ENCODE peak calls at places on chromosome 2, in nine cellular contexts. J is PC-3, E is SK-N-SH, W is astrocyte, F is stomach, Y is CD14-positive monocyte, A is A549, I is GM12865, C is AG09319. B is an unnamed sample.

GRCh38 chr2:112824701-112825099 is 11.9 kb downstream of the IL1B start:
- DNase-seq in J (no peak), E (no peak), W (no peak), F (no peak), Y (no peak), A (no peak), I (peak), C (no peak), B (no peak)

GRCh38 chr2:46067501-46068292 is 229.5 kb upstream of the EPAS1 start:
- DNase-seq in J (peak), E (no peak), W (peak), F (no peak), Y (no peak), A (peak), I (no peak), C (peak), B (no peak)

GRCh38 chr2:240557808-240558207 is at the start of gene ANKMY1:
- DNase-seq in J (peak), E (peak), W (peak), F (peak), Y (no peak), A (no peak), I (peak), C (no peak), B (peak)

GRCh38 chr2:122639176-122639575 is 883.7 kb downstream of the TSN start:
- DNase-seq in J (no peak), E (no peak), W (no peak), F (no peak), Y (no peak), A (no peak), I (peak), C (no peak), B (no peak)

GRCh38 chr2:239249781-239250180 is 151.0 kb downstream of the HDAC4 start:
- DNase-seq in J (no peak), E (no peak), W (peak), F (peak), Y (no peak), A (no peak), I (no peak), C (no peak), B (no peak)

GRCh38 chr2:22855761-22856184 is 529.2 kb upstream of the KLHL29 start:
- DNase-seq in J (no peak), E (peak), W (no peak), F (no peak), Y (no peak), A (no peak), I (no peak), C (no peak), B (no peak)

GRCh38 chr2:98806266-98806697 is 75.3 kb upstream of the MGAT4A start:
- DNase-seq in J (peak), E (peak), W (peak), F (peak), Y (no peak), A (no peak), I (no peak), C (no peak), B (peak)

GRCh38 chr2:86031606-86032005 is 74.1 kb downstream of the POLR1A start:
- DNase-seq in J (no peak), E (no peak), W (no peak), F (no peak), Y (no peak), A (no peak), I (no peak), C (no peak), B (no peak)

GRCh38 chr2:88626171-88627054 is 851 bp downstream of the EIF2AK3 start:
- DNase-seq in J (peak), E (peak), W (no peak), F (peak), Y (peak), A (peak), I (peak), C (no peak), B (no peak)

GRCh38 chr2:232697807-232698110 is 628 bp downstream of the GIGYF2 start:
- DNase-seq in J (no peak), E (no peak), W (no peak), F (no peak), Y (no peak), A (no peak), I (peak), C (no peak), B (no peak)

GRCh38 chr2:226040344-226040743 is 640.8 kb downstream of the NYAP2 start:
- DNase-seq in J (no peak), E (no peak), W (no peak), F (no peak), Y (no peak), A (no peak), I (no peak), C (no peak), B (no peak)

GRCh38 chr2:119939915-119940314 is 73.0 kb upstream of the EPB41L5 start:
- DNase-seq in J (no peak), E (no peak), W (no peak), F (no peak), Y (no peak), A (no peak), I (no peak), C (no peak), B (no peak)

GRCh38 chr2:180596453-180596852 is 384.0 kb upstream of the UBE2E3 start:
- DNase-seq in J (no peak), E (no peak), W (no peak), F (no peak), Y (no peak), A (no peak), I (no peak), C (no peak), B (no peak)

GRCh38 chr2:126657146-126657635 is 1.2 kb downstream of the GYPC start:
- DNase-seq in J (peak), E (no peak), W (peak), F (peak), Y (no peak), A (no peak), I (peak), C (peak), B (no peak)

GRCh38 chr2:239824051-239824694 is 201.0 kb downstream of the NDUFA10 start:
- DNase-seq in J (peak), E (peak), W (no peak), F (peak), Y (peak), A (peak), I (peak), C (no peak), B (peak)

GRCh38 chr2:172906401-172906811 is 169.2 kb upstream of the MAP3K20 start:
- DNase-seq in J (no peak), E (peak), W (no peak), F (no peak), Y (no peak), A (no peak), I (no peak), C (no peak), B (no peak)

GRCh38 chr2:30510409-30510808 is 63.4 kb downstream of the LCLAT1 start:
- DNase-seq in J (no peak), E (no peak), W (no peak), F (no peak), Y (no peak), A (no peak), I (no peak), C (no peak), B (no peak)

GRCh38 chr2:181459646-181460045 is 2.5 kb downstream of the ITGA4 start:
- DNase-seq in J (no peak), E (no peak), W (peak), F (no peak), Y (no peak), A (no peak), I (no peak), C (no peak), B (no peak)

GRCh38 chr2:195759877-195760276 is 102.9 kb downstream of the SLC39A10 start:
- DNase-seq in J (no peak), E (no peak), W (no peak), F (no peak), Y (no peak), A (no peak), I (no peak), C (no peak), B (no peak)
- TF ChIP-seq CTCF in J (no peak), E (no peak), W (no peak), F (no peak), Y (no peak), A (no peak), I (no peak), C (no peak), B (no peak)

DNA sequence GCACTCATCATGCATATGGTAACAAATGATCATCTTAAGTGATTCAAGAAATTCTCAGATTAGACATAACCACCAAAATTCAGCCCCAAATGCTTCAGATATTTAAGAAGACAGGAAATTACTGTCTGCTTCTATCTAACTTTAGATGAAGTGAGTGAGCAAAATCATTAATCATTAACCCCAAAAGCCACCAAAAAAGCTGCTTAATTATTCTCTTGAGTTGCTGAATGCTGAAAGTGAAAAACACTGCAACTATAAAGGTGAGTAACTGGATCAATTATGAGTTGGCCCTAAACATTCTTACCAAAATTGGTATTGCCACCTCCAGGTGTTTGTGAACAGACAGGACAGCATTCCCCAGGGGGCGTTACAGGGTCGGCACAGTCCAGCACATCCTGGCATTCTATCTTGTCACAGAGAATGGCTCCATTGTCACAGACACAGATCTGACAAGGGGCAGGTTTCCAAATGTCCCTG is 69.6 kb downstream of the COL5A2 start:
- DNase-seq in J (no peak), E (no peak), W (peak), F (no peak), Y (no peak), A (no peak), I (peak), C (no peak), B (no peak)
- TF ChIP-seq CTCF in J (no peak), E (peak), W (no peak), F (no peak), Y (no peak), A (no peak), I (no peak), C (no peak), B (no peak)

DNA sequence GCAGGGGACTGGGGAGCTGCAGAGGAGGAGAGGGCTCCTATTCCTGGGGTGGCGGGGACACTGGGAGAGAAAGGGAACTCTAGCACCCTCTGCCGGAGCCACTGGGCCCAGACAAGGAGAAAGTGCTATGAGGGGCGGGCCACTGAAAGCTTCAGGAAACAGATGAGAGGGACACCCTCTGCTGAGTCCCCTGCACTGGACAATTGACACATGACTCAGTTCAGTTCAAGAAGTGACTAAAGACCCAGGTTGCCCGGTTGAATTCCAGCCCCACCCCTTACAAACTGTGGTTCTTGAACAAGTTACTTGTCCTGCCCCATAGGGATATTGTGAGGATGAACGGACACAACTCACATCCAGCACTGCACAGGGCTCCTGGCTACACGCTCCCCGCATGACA is 5.0 kb downstream of the RUFY4 start:
- DNase-seq in J (peak), E (no peak), W (no peak), F (peak), Y (peak), A (peak), I (peak), C (no peak), B (peak)
- TF ChIP-seq CTCF in J (peak), E (peak), W (peak), F (peak), Y (peak), A (peak), I (peak), C (peak), B (peak)

DNA sequence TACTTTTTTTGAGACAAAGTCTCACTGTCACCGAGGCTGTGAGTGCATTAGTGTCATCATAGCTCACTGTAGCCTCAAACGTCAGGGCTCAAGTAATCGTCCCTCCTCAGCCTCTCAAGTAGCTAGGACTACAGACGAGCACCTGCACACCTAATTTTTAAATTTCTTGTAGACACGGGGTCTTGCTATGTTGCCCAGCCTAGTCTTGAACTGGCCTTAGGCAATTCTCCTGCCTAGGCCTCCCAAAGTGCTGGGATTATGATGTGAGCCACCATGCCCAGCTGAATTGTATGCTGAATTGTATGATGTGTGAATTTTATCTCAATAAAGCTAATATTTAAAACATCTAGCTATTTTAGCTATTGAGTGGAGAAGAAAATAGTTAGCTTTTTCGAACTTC is 18.9 kb downstream of the CAB39 start:
- DNase-seq in J (no peak), E (no peak), W (no peak), F (no peak), Y (no peak), A (no peak), I (no peak), C (no peak), B (no peak)
- TF ChIP-seq CTCF in J (no peak), E (no peak), W (no peak), F (no peak), Y (no peak), A (no peak), I (no peak), C (no peak), B (no peak)

DNA sequence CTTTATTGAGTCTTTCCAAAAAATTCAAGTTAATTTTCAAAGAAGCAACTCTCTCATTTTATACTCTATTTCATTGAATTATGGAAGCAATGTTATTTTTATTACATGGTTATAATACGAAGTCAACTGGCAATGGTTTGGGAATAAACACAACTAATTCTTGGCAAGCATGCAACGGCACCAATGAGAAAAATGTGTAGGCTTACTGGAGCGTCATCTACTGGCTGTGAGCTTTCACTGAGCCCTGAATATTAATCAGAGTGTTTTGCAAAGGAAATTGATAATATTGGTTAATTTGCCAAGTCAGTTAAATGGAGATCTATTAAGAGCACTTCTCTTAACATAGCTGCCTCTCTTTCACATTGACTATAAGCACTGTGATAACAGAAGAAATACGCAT is 163.9 kb downstream of the IKZF2 start:
- DNase-seq in J (no peak), E (no peak), W (no peak), F (no peak), Y (no peak), A (no peak), I (no peak), C (no peak), B (no peak)
- TF ChIP-seq CTCF in J (no peak), E (no peak), W (no peak), F (no peak), Y (no peak), A (no peak), I (no peak), C (peak), B (no peak)

GRCh38 chr2:71560286-71561011 is 107.1 kb downstream of the DYSF start:
- DNase-seq in J (no peak), E (peak), W (no peak), F (no peak), Y (no peak), A (no peak), I (no peak), C (no peak), B (no peak)
- TF ChIP-seq CTCF in J (no peak), E (no peak), W (no peak), F (no peak), Y (no peak), A (no peak), I (no peak), C (no peak), B (no peak)

GRCh38 chr2:20241973-20242726 is 17.2 kb upstream of the SDC1 start:
- DNase-seq in J (no peak), E (peak), W (no peak), F (no peak), Y (no peak), A (no peak), I (no peak), C (no peak), B (no peak)
- TF ChIP-seq CTCF in J (peak), E (peak), W (peak), F (peak), Y (peak), A (peak), I (peak), C (peak), B (peak)